ENCODE peak calls at places on chromosomes 3 and 15, in six cellular contexts. S is stimulated activated CD4-positive, alpha-beta T cell treated with anti-CD3 and anti-CD28 coated beads, Interleukin-4, amount 100 ng/mL, for 48 hours; G is sigmoid colon; O is breast epithelium; M is hypothalamus; Y is glutamatergic neuron. Z is an unnamed sample.
A peak's percentile ranks its signal among the peaks of the same experiment; 100 is the strongest.

GRCh38 chr3:188926741-188927650 is 244.8 kb upstream of the TPRG1 start:
- DNase-seq in G (no peak), Y (no peak), O (no peak), M (no peak), S (no peak), Z (no peak)

GRCh38 chr3:99638244-99638948 is at the start of gene COL8A1:
- DNase-seq in Y (peak; percentile 38), S (no peak), O (peak; percentile 54), G (peak; percentile 87), M (no peak), Z (peak; percentile 72)

GRCh38 chr3:32951410-32951811 is at the start of gene CCR4:
- DNase-seq in G (no peak), S (peak; percentile 49), M (no peak), Y (no peak), O (no peak), Z (no peak)

GRCh38 chr3:197027151-197027895 is 2.3 kb downstream of the MELTF start:
- DNase-seq in S (no peak), Y (no peak), M (no peak), O (no peak), G (no peak), Z (no peak)

GRCh38 chr3:125212096-125212508 is 446 bp downstream of the SLC12A8 start:
- DNase-seq in S (no peak), Y (peak; percentile 37), O (no peak), G (no peak), M (no peak), Z (no peak)

GRCh38 chr15:64810499-64811326 is 14.7 kb downstream of the PIF1 start:
- DNase-seq in G (no peak), O (no peak), M (no peak), S (no peak), Y (no peak), Z (no peak)

GRCh38 chr15:100785181-100786138 is 94.2 kb upstream of the ALDH1A3 start:
- DNase-seq in M (no peak), O (no peak), G (peak; percentile 26), S (no peak), Y (no peak), Z (no peak)

GRCh38 chr3:187992609-187993008 is 161.3 kb upstream of the LPP start:
- DNase-seq in S (no peak), G (no peak), Y (no peak), M (no peak), O (no peak), Z (no peak)

GRCh38 chr15:56835598-56836275 is 82.7 kb upstream of the TCF12 start:
- DNase-seq in M (no peak), G (no peak), Y (no peak), S (no peak), O (no peak), Z (no peak)

GRCh38 chr3:43883729-43884396 is 193.1 kb downstream of the ABHD5 start:
- DNase-seq in O (no peak), Y (no peak), M (no peak), G (no peak), S (no peak), Z (no peak)

GRCh38 chr3:118110196-118110595 is 924.5 kb downstream of the IGSF11 start:
- DNase-seq in M (no peak), S (no peak), G (no peak), O (no peak), Y (no peak), Z (no peak)

GRCh38 chr3:146466596-146466995 is 2.8 kb downstream of the PLSCR2 start:
- DNase-seq in G (no peak), O (no peak), M (no peak), Y (no peak), S (no peak), Z (no peak)

Z was measured in posterior cingulate gyrus.